ENCODE peak calls at places on chromosome 20, in six cellular contexts. S is body of pancreas, G is endothelial cell, X is DND-41, T is kidney, E is A549. I is an unnamed sample.

GRCh38 chr20:32111763-32112162 is 2.2 kb downstream of the TM9SF4 start:
- DNase-seq in S (peak), G (no peak), E (no peak), T (no peak), X (no peak), I (no peak)

GRCh38 chr20:32285621-32286334 is 8.3 kb downstream of the KIF3B start:
- DNase-seq in T (no peak), E (peak), X (peak), S (peak), G (no peak), I (no peak)

GRCh38 chr20:57429579-57430202 is 38.5 kb downstream of the RBM38 start:
- DNase-seq in X (no peak), S (peak), T (no peak), E (peak), G (no peak), I (no peak)

GRCh38 chr20:48926267-48926666 is 4.8 kb downstream of the ARFGEF2 start:
- DNase-seq in E (no peak), X (no peak), T (no peak), S (no peak), G (no peak), I (no peak)

GRCh38 chr20:62029296-62029695 is 36.4 kb downstream of the TAF4 start:
- DNase-seq in X (no peak), E (no peak), T (peak), G (no peak), S (no peak), I (no peak)

GRCh38 chr20:33770005-33770404 is 38.2 kb downstream of the ZNF341 start:
- DNase-seq in T (no peak), X (no peak), S (peak), E (no peak), G (no peak), I (no peak)

GRCh38 chr20:1391640-1392442 is 1.0 kb downstream of the FKBP1A start:
- DNase-seq in S (no peak), G (peak), T (no peak), E (no peak), X (peak), I (peak)

GRCh38 chr20:22723659-22724058 is 139.3 kb upstream of the FOXA2 start:
- DNase-seq in X (no peak), S (no peak), E (peak), T (no peak), G (no peak), I (no peak)

GRCh38 chr20:46305331-46305972 is 2.8 kb downstream of the CDH22 start:
- DNase-seq in S (peak), E (no peak), G (no peak), X (no peak), T (no peak), I (no peak)

GRCh38 chr20:63114693-63115069 is 101.2 kb downstream of the YTHDF1 start:
- DNase-seq in X (no peak), E (no peak), S (no peak), T (peak), G (no peak), I (no peak)

GRCh38 chr20:7452890-7453289 is 487.4 kb downstream of the HAO1 start:
- DNase-seq in E (no peak), G (no peak), S (no peak), T (no peak), X (no peak), I (no peak)

GRCh38 chr20:63942250-63943006 is 13.8 kb downstream of the UCKL1 start:
- DNase-seq in E (peak), X (peak), G (peak), S (no peak), T (peak), I (peak)

GRCh38 chr20:48096957-48097890 is 311.9 kb upstream of the SULF2 start:
- DNase-seq in X (no peak), E (no peak), T (no peak), S (peak), G (no peak), I (no peak)

GRCh38 chr20:10648651-10649050 is 25.1 kb downstream of the JAG1 start:
- DNase-seq in X (no peak), E (no peak), G (no peak), T (no peak), S (no peak), I (no peak)

GRCh38 chr20:22905667-22906066 is 129.4 kb upstream of the SSTR4 start:
- DNase-seq in S (peak), X (peak), G (no peak), T (no peak), E (no peak), I (no peak)

GRCh38 chr20:61631770-61632169 is 379.7 kb downstream of the CDH4 start:
- DNase-seq in S (no peak), E (no peak), X (no peak), T (no peak), G (no peak), I (no peak)

GRCh38 chr20:18039063-18039462 is 18.7 kb downstream of the OVOL2 start:
- DNase-seq in X (no peak), E (no peak), G (no peak), T (no peak), S (no peak), I (no peak)

GRCh38 chr20:10448270-10449156 is 13.4 kb downstream of the SLX4IP start:
- DNase-seq in T (no peak), G (no peak), E (no peak), X (no peak), S (no peak), I (no peak)

GRCh38 chr20:730005-730404 is 38.3 kb downstream of the SLC52A3 start:
- DNase-seq in S (no peak), E (no peak), X (no peak), T (no peak), G (no peak), I (no peak)

GRCh38 chr20:41140226-41141133 is 3.1 kb downstream of the PLCG1 start:
- DNase-seq in G (no peak), T (peak), X (no peak), S (no peak), E (no peak), I (no peak)

GRCh38 chr20:33697129-33697528 is 10.9 kb upstream of the E2F1 start:
- DNase-seq in T (no peak), S (no peak), E (no peak), G (no peak), X (no peak), I (no peak)

GRCh38 chr20:14062786-14063185 is 67.5 kb downstream of the MACROD2 start:
- DNase-seq in T (no peak), X (no peak), G (no peak), S (no peak), E (no peak), I (no peak)

GRCh38 chr20:22861231-22861980 is 173.7 kb upstream of the SSTR4 start:
- DNase-seq in S (no peak), X (no peak), T (no peak), G (no peak), E (no peak), I (no peak)

DNA sequence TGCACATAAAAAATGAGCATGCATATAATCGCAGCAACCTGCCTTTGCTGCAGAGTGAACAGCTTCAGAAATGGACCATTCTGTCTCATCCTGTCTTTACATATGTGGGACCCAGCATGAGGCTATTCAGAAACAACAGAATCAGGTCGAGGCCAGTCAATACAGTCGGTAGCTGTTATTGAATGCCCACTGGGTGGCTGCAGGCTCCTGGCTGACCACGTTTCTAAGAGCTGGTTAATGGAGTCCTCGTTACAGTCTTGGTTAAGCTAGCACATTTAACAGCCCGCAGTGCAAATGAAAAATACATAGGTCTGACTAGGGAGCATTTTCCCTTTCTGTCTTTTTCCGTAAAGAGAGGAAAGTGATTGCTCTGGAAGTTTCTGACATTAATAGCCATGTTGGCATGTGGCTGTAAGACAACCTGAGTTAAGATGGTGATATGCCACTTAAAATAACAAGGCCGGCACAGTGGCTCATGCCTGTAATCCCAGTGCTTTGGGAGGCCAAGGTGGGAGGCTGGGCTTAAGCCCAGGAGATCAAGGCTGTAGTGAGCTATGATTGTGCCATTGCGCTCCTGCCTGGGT is 75.0 kb downstream of the SHLD1 start:
- DNase-seq in G (no peak), E (no peak), X (no peak), T (no peak), S (no peak), I (no peak)
- TF ChIP-seq CTCF in G (no peak), E (no peak), X (no peak), T (no peak), S (no peak), I (no peak)

GRCh38 chr20:50583422-50584150 is 73.4 kb downstream of the PTPN1 start:
- DNase-seq in T (peak), S (no peak), X (no peak), E (no peak), G (no peak), I (no peak)
- TF ChIP-seq CTCF in T (no peak), S (no peak), X (no peak), E (no peak), G (no peak), I (no peak)

GRCh38 chr20:34834459-34834893 is 9.0 kb upstream of the NCOA6 start:
- DNase-seq in G (no peak), X (no peak), S (no peak), E (peak), T (no peak), I (no peak)
- TF ChIP-seq CTCF in G (peak), X (peak), S (peak), E (peak), T (peak), I (peak)

DNA sequence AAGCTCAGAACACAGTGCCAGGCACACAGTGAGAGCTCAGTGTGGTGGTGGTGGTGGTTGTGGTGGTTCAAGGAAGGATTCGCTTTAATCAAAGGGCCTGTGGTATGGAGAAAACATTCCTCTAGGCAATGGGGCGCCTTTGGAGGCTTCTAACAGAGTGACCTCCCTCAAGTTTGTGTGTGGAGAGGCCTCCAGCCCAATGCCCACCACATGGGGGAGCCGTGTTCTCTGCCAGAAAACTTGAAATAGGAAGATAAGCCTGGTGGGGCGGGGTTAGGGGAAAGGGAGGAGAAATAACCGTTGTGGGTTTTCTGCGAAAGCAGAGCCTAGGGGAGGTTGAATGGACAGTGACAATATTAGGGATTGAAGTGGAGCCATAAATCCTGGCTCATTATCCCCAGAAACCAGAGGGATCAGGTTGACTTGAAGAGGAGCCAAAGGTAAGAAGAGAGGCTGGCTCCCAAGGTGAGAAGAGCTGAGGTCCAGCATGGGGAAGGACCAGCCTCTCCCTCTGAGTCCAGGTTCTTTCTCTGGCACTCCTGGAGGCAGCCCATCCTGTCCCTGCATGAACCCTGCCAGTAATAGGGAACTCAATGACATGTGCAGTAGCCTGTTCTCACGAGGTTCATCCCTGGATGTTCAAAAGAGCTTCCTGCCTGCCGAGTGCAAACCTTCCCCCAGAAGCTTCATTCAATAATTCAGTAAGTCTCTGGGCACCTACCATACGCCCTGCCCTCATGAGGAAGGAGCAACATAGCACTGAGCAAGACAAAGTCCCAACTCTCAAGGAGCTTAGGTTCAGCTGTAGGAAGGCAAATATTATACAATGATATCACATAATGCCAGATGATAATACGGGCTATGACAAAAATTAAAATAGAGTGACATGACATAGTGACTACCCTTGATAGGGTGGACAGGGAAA is 51.4 kb downstream of the TGM2 start:
- DNase-seq in T (no peak), E (peak), X (peak), S (peak), G (peak), I (peak)
- TF ChIP-seq CTCF in T (peak), E (peak), X (peak), S (no peak), G (peak), I (peak)

DNA sequence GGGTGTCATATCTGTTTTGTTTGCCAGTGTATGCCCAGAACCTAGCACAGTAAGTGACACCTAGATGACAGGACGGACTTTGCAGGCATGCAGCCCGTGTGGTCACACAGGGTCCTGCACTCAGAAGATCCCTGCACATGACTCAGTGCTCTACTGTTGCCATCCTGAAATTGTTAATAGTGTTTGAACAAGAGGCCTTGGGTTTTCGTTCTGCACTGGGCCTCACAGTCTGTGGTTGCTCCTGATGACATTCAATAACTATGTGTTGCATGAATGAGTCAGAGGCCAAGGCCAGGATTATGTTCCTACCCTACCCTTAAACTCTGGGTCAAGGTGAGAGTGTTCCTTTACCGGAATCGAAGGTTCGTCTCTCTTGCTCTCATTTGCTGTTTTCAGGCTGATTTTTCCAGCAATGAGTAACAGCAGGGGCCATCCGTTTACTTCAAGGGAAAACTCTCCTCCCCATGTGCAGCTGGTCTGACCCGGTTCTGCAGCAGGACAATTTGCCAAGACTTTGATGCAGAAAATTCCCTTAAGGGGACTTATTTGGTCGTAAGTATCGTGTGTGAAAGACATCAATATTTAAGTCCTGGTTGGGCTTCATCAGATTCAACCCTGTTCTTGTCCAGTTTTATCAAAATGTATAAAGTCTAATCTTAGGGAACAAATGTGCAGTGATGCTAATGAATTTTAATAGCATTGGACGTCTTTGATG is 13.0 kb upstream of the PFDN4 start:
- DNase-seq in E (peak), T (no peak), X (no peak), S (no peak), G (no peak), I (no peak)
- TF ChIP-seq CTCF in E (no peak), T (no peak), X (peak), S (no peak), G (peak), I (no peak)

DNA sequence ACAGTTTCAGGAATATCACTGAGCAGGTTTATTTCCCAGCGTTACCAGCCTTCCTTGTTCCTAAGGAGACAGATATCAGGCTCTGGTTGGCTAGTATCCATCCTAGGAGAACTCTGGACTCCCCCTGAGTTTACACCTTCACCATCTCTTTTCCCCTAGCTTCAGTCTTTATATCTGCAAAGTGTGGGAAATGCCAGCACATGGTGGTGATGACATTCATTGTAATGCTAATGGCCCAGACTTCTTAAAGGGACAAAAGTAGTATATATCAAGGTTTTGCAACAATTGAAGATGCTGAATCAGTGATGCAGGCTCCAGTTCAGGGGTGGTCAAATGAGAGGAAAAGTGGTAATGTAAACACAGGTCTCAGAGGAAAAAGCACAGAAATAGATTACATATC is 224.3 kb upstream of the SYNDIG1 start:
- DNase-seq in E (no peak), G (no peak), X (no peak), S (no peak), T (no peak), I (no peak)
- TF ChIP-seq CTCF in E (no peak), G (no peak), X (no peak), S (no peak), T (no peak), I (no peak)

GRCh38 chr20:42741906-42742305 is 447.8 kb downstream of the PTPRT start:
- DNase-seq in X (no peak), S (no peak), E (no peak), G (no peak), T (no peak), I (no peak)
- TF ChIP-seq CTCF in X (no peak), S (no peak), E (no peak), G (no peak), T (no peak), I (no peak)

DNA sequence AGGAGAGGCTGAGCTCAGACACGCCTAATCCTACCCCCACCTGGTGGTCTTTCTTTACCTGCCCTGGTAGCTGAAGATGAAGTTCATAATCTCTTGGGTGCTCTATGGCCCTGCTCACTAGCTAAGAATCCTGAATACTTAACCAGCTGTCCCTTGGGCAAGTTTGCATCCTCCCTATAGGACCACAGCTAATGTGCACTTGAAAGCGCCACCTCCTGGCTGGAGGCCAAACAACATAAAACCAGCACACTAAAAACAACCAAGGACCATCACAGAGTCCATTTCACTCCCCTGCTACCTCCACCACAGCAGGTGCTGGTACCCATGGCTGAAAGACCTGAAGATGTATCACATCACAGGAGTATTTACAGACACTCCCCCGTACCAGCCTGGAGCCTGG is 155.5 kb upstream of the SLC24A3 start:
- DNase-seq in X (no peak), T (no peak), G (no peak), S (no peak), E (no peak), I (no peak)
- TF ChIP-seq CTCF in X (peak), T (no peak), G (peak), S (no peak), E (no peak), I (no peak)

I was measured in nephron progenitor cell.